ENCODE peak calls at places on chromosomes 11 and 22, in four cellular contexts. One of them, this sample, is unnamed.

GRCh38 chr11:72524711-72525110 is 90.4 kb upstream of the CLPB start:
- DNase-seq in HepG2: no peak
- DNase-seq in SK-N-SH: no peak
- DNase-seq in H1: no peak
- DNase-seq in this sample: no peak

GRCh38 chr11:2582958-2583604 is 116.7 kb downstream of the KCNQ1OT1 start:
- DNase-seq in HepG2: no peak
- DNase-seq in SK-N-SH: no peak
- DNase-seq in H1: peak
- DNase-seq in this sample: no peak

GRCh38 chr11:110929129-110929528 is 216.9 kb upstream of the ARHGAP20 start:
- DNase-seq in HepG2: no peak
- DNase-seq in SK-N-SH: no peak
- DNase-seq in H1: no peak
- DNase-seq in this sample: no peak

GRCh38 chr22:22721681-22722309 is 77.4 kb downstream of the GGTLC2 start:
- DNase-seq in HepG2: no peak
- DNase-seq in SK-N-SH: no peak
- DNase-seq in H1: no peak
- DNase-seq in this sample: no peak

GRCh38 chr11:128503231-128503991 is 83.9 kb downstream of the ETS1 start:
- DNase-seq in HepG2: no peak
- DNase-seq in SK-N-SH: no peak
- DNase-seq in H1: no peak
- DNase-seq in this sample: no peak

GRCh38 chr11:65863889-65864757 is 3.9 kb downstream of the MUS81 start:
- DNase-seq in HepG2: no peak
- DNase-seq in SK-N-SH: no peak
- DNase-seq in H1: no peak
- DNase-seq in this sample: no peak

GRCh38 chr11:71283960-71284359 is 31.6 kb upstream of the SHANK2 start:
- DNase-seq in HepG2: peak
- DNase-seq in SK-N-SH: no peak
- DNase-seq in H1: no peak
- DNase-seq in this sample: no peak

GRCh38 chr11:129828301-129828836 is 12.7 kb downstream of the TMEM45B start:
- DNase-seq in HepG2: peak
- DNase-seq in SK-N-SH: no peak
- DNase-seq in H1: no peak
- DNase-seq in this sample: no peak

GRCh38 chr22:24803064-24803542 is 2.9 kb upstream of the SGSM1 start:
- DNase-seq in HepG2: peak
- DNase-seq in SK-N-SH: peak
- DNase-seq in H1: peak
- DNase-seq in this sample: peak

GRCh38 chr11:1459739-1460395 is 26.7 kb downstream of the MOB2 start:
- DNase-seq in HepG2: no peak
- DNase-seq in SK-N-SH: no peak
- DNase-seq in H1: no peak
- DNase-seq in this sample: no peak

GRCh38 chr11:108973402-108974119 is 308.7 kb downstream of the DDX10 start:
- DNase-seq in HepG2: no peak
- DNase-seq in SK-N-SH: no peak
- DNase-seq in H1: no peak
- DNase-seq in this sample: no peak

GRCh38 chr22:48782326-48782725 is 1045.3 kb downstream of the BRD1 start:
- DNase-seq in HepG2: no peak
- DNase-seq in SK-N-SH: no peak
- DNase-seq in H1: no peak
- DNase-seq in this sample: no peak

GRCh38 chr11:129386795-129387390 is 11.2 kb downstream of the BARX2 start:
- DNase-seq in HepG2: no peak
- DNase-seq in SK-N-SH: no peak
- DNase-seq in H1: no peak
- DNase-seq in this sample: no peak

GRCh38 chr11:129987950-129988349 is 14.7 kb downstream of the PRDM10 start:
- DNase-seq in HepG2: no peak
- DNase-seq in SK-N-SH: no peak
- DNase-seq in H1: no peak
- DNase-seq in this sample: no peak

GRCh38 chr11:99383628-99384300 is 363.0 kb downstream of the CNTN5 start:
- DNase-seq in HepG2: no peak
- DNase-seq in SK-N-SH: no peak
- DNase-seq in H1: no peak
- DNase-seq in this sample: no peak

GRCh38 chr11:34721646-34722045 is 100.8 kb downstream of the EHF start:
- DNase-seq in HepG2: no peak
- DNase-seq in SK-N-SH: no peak
- DNase-seq in H1: no peak
- DNase-seq in this sample: no peak

GRCh38 chr11:22304337-22304961 is 33.7 kb upstream of the SLC17A6 start:
- DNase-seq in HepG2: peak
- DNase-seq in SK-N-SH: peak
- DNase-seq in H1: no peak
- DNase-seq in this sample: no peak

GRCh38 chr11:61757213-61757862 is 4.9 kb downstream of the MYRF start:
- DNase-seq in HepG2: no peak
- DNase-seq in SK-N-SH: no peak
- DNase-seq in H1: no peak
- DNase-seq in this sample: no peak

GRCh38 chr11:100808904-100809491 is 121.9 kb downstream of the ARHGAP42 start:
- DNase-seq in HepG2: no peak
- DNase-seq in SK-N-SH: no peak
- DNase-seq in H1: no peak
- DNase-seq in this sample: no peak

GRCh38 chr22:47443836-47444745 is 681.6 kb downstream of the TBC1D22A start:
- DNase-seq in HepG2: no peak
- DNase-seq in SK-N-SH: no peak
- DNase-seq in H1: no peak
- DNase-seq in this sample: no peak

GRCh38 chr11:44382118-44382517 is 72.2 kb upstream of the ALX4 start:
- DNase-seq in HepG2: no peak
- DNase-seq in SK-N-SH: no peak
- DNase-seq in H1: no peak
- DNase-seq in this sample: no peak

GRCh38 chr11:66011785-66012303 is at the start of gene CST6:
- DNase-seq in HepG2: no peak
- DNase-seq in SK-N-SH: peak
- DNase-seq in H1: peak
- DNase-seq in this sample: no peak

GRCh38 chr11:118126082-118126838 is 26.4 kb downstream of the SCN4B start:
- DNase-seq in HepG2: no peak
- DNase-seq in SK-N-SH: no peak
- DNase-seq in H1: no peak
- DNase-seq in this sample: no peak
- TF ChIP-seq GABPA in HepG2: no peak
- TF ChIP-seq GABPA in SK-N-SH: no peak
- TF ChIP-seq GABPA in H1: no peak
- TF ChIP-seq GABPA in this sample: no peak

GRCh38 chr11:122205036-122205435 is 89.0 kb upstream of the BLID start:
- DNase-seq in HepG2: no peak
- DNase-seq in SK-N-SH: no peak
- DNase-seq in H1: no peak
- DNase-seq in this sample: no peak

GRCh38 chr11:122207921-122208764 is 92.1 kb upstream of the BLID start:
- DNase-seq in HepG2: no peak
- DNase-seq in SK-N-SH: no peak
- DNase-seq in H1: no peak
- DNase-seq in this sample: no peak

GRCh38 chr11:122210378-122210995 is 94.5 kb upstream of the BLID start:
- DNase-seq in HepG2: peak
- DNase-seq in SK-N-SH: no peak
- DNase-seq in H1: no peak
- DNase-seq in this sample: no peak

GRCh38 chr11:122209619-122210377 is 93.8 kb upstream of the BLID start:
- DNase-seq in HepG2: no peak
- DNase-seq in SK-N-SH: peak
- DNase-seq in H1: no peak
- DNase-seq in this sample: no peak

GRCh38 chr11:122207505-122207904 is 91.5 kb upstream of the BLID start:
- DNase-seq in HepG2: no peak
- DNase-seq in SK-N-SH: no peak
- DNase-seq in H1: no peak
- DNase-seq in this sample: no peak
- TF ChIP-seq POLR2AphosphoS5 in HepG2: no peak
- TF ChIP-seq POLR2AphosphoS5 in SK-N-SH: no peak
- TF ChIP-seq POLR2AphosphoS5 in H1: no peak
- TF ChIP-seq POLR2AphosphoS5 in this sample: no peak

GRCh38 chr11:69364901-69365300 is 70.9 kb downstream of the MYEOV start:
- DNase-seq in HepG2: no peak
- DNase-seq in SK-N-SH: no peak
- DNase-seq in H1: no peak
- DNase-seq in this sample: no peak
- H3K27ac ChIP-seq in HepG2: no peak
- H3K27ac ChIP-seq in SK-N-SH: no peak
- H3K27ac ChIP-seq in H1: no peak
- H3K27ac ChIP-seq in this sample: no peak

GRCh38 chr11:26442131-26442530 is 110.2 kb downstream of the ANO3 start:
- DNase-seq in HepG2: no peak
- DNase-seq in SK-N-SH: no peak
- DNase-seq in H1: no peak
- DNase-seq in this sample: no peak
- TF ChIP-seq GABPA in HepG2: no peak
- TF ChIP-seq GABPA in SK-N-SH: no peak
- TF ChIP-seq GABPA in H1: no peak
- TF ChIP-seq GABPA in this sample: no peak

GRCh38 chr11:64342869-64343739 is 3.1 kb downstream of the CCDC88B start:
- DNase-seq in HepG2: no peak
- DNase-seq in SK-N-SH: peak
- DNase-seq in H1: no peak
- DNase-seq in this sample: no peak

GRCh38 chr11:64343740-64344133 is 3.7 kb downstream of the CCDC88B start:
- DNase-seq in HepG2: no peak
- DNase-seq in SK-N-SH: peak
- DNase-seq in H1: no peak
- DNase-seq in this sample: peak

GRCh38 chr11:64341429-64341828 is 1.4 kb downstream of the CCDC88B start:
- DNase-seq in HepG2: no peak
- DNase-seq in SK-N-SH: no peak
- DNase-seq in H1: no peak
- DNase-seq in this sample: no peak

GRCh38 chr11:64340671-64341335 is 799 bp downstream of the CCDC88B start:
- DNase-seq in HepG2: no peak
- DNase-seq in SK-N-SH: peak
- DNase-seq in H1: peak
- DNase-seq in this sample: peak

GRCh38 chr11:64341851-64342791 is 2.1 kb downstream of the CCDC88B start:
- DNase-seq in HepG2: peak
- DNase-seq in SK-N-SH: peak
- DNase-seq in H1: peak
- DNase-seq in this sample: peak
- TF ChIP-seq POLR2AphosphoS5 in HepG2: no peak
- TF ChIP-seq POLR2AphosphoS5 in SK-N-SH: no peak
- TF ChIP-seq POLR2AphosphoS5 in H1: no peak
- TF ChIP-seq POLR2AphosphoS5 in this sample: peak

DNA sequence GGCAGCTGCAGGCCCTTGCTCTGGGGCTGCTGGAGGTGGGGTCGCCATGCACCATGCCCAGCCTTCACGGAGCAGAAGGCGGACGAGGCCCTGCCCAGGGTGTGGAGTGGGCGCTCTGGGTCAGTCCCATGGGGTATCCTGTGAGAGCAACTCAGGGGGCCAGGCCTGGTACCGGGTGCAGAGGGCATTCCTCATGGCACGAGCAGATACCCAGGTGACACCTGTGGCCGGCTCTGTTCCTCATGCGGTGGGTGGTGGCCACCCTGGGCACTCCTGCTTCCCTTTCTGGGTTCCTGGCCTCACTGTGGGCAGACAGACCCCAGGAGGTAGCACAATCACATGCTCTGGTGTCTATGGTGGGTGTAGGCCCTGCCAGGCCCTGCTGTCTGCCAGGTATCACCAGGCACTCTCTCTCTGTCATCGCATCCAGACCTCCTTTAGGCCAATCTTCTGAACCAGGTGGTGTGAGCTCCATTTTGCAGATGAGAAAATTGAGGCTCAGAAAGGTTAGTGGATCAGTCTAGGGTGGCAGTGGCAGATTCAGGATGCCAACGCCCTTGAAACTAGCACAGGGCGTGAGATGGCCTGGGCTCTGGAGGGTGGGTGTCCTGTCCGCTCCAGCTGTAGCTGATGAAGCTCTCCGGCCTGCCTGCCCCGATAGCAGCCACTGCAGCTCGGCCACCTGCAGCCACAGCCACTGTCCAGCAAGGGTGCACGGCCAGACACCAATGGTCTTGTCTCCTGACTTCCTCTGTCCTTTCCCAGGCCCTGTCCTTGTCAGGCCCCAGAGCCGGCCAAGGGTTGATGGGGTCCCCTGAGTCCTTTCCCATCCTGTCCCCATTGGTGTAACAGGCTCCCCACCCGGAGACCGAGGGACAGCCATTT is 15.1 kb downstream of the DGKZ start:
- DNase-seq in HepG2: no peak
- DNase-seq in SK-N-SH: no peak
- DNase-seq in H1: no peak
- DNase-seq in this sample: no peak
- H3K27ac ChIP-seq in HepG2: no peak
- H3K27ac ChIP-seq in SK-N-SH: peak
- H3K27ac ChIP-seq in H1: peak
- H3K27ac ChIP-seq in this sample: peak

GRCh38 chr22:42684462-42685195 is 35.4 kb upstream of the CYB5R3 start:
- DNase-seq in HepG2: no peak
- DNase-seq in SK-N-SH: no peak
- DNase-seq in H1: no peak
- DNase-seq in this sample: no peak

GRCh38 chr22:42688241-42688913 is 32.3 kb downstream of the A4GALT start:
- DNase-seq in HepG2: peak
- DNase-seq in SK-N-SH: peak
- DNase-seq in H1: no peak
- DNase-seq in this sample: no peak

GRCh38 chr22:42686756-42687491 is 33.7 kb downstream of the A4GALT start:
- DNase-seq in HepG2: no peak
- DNase-seq in SK-N-SH: no peak
- DNase-seq in H1: no peak
- DNase-seq in this sample: no peak

GRCh38 chr22:42683599-42684283 is 34.5 kb upstream of the CYB5R3 start:
- DNase-seq in HepG2: no peak
- DNase-seq in SK-N-SH: peak
- DNase-seq in H1: no peak
- DNase-seq in this sample: no peak

GRCh38 chr22:42685941-42686666 is 34.6 kb downstream of the A4GALT start:
- DNase-seq in HepG2: no peak
- DNase-seq in SK-N-SH: peak
- DNase-seq in H1: no peak
- DNase-seq in this sample: no peak
- TF ChIP-seq GABPA in HepG2: no peak
- TF ChIP-seq GABPA in SK-N-SH: no peak
- TF ChIP-seq GABPA in H1: no peak
- TF ChIP-seq GABPA in this sample: no peak

GRCh38 chr11:8328848-8329330 is 65.2 kb upstream of the LMO1 start:
- DNase-seq in HepG2: peak
- DNase-seq in SK-N-SH: peak
- DNase-seq in H1: peak
- DNase-seq in this sample: peak
- TF ChIP-seq POLR2AphosphoS5 in HepG2: no peak
- TF ChIP-seq POLR2AphosphoS5 in SK-N-SH: no peak
- TF ChIP-seq POLR2AphosphoS5 in H1: no peak
- TF ChIP-seq POLR2AphosphoS5 in this sample: no peak

This sample was measured in HL-60.